ENCODE peak calls at places on chromosome 5, in nine cellular contexts. V is left ventricle myocardium superior, J is frontal cortex, A is A172, L is A549, X is epithelial cell of prostate, B is globus pallidus, Y is GM20000, N is C1 segment of cervical spinal cord. Q is an unnamed sample.

GRCh38 chr5:137206030-137206715 is 293.0 kb downstream of the SPOCK1 start:
- DNase-seq in V (no peak), J (no peak), A (no peak), L (no peak), X (no peak), B (no peak), Y (no peak), N (no peak), Q (no peak)

GRCh38 chr5:171978016-171978415 is 28.4 kb downstream of the FBXW11 start:
- DNase-seq in V (no peak), J (no peak), A (no peak), L (no peak), X (no peak), B (no peak), Y (no peak), N (no peak), Q (no peak)

GRCh38 chr5:32869216-32869615 is 158.1 kb downstream of the NPR3 start:
- DNase-seq in V (no peak), J (no peak), A (no peak), L (no peak), X (no peak), B (no peak), Y (no peak), N (no peak), Q (no peak)

GRCh38 chr5:142871056-142871879 is 101.1 kb downstream of the ARHGAP26 start:
- DNase-seq in V (no peak), J (no peak), A (no peak), L (no peak), X (no peak), B (no peak), Y (no peak), N (no peak), Q (no peak)

GRCh38 chr5:1883120-1883924 is 597 bp upstream of the IRX4 start:
- DNase-seq in V (peak), J (no peak), A (no peak), L (peak), X (no peak), B (no peak), Y (no peak), N (no peak), Q (no peak)

GRCh38 chr5:80239680-80240367 is 16.0 kb downstream of the SERINC5 start:
- DNase-seq in V (no peak), J (no peak), A (no peak), L (no peak), X (no peak), B (peak), Y (no peak), N (peak), Q (no peak)

GRCh38 chr5:142364251-142365145 is 39.7 kb upstream of the SPRY4 start:
- DNase-seq in V (peak), J (no peak), A (peak), L (peak), X (no peak), B (no peak), Y (no peak), N (no peak), Q (no peak)

GRCh38 chr5:95620030-95620869 is at the start of gene GPR150:
- DNase-seq in V (peak), J (peak), A (no peak), L (peak), X (no peak), B (no peak), Y (peak), N (no peak), Q (peak)

GRCh38 chr5:181189363-181189961 is 15.5 kb downstream of the TRIM7 start:
- DNase-seq in V (peak), J (no peak), A (no peak), L (no peak), X (no peak), B (peak), Y (peak), N (no peak), Q (no peak)

GRCh38 chr5:177472460-177473441 is 683 bp downstream of the DBN1 start:
- DNase-seq in V (peak), J (peak), A (no peak), L (no peak), X (no peak), B (no peak), Y (peak), N (no peak), Q (no peak)

GRCh38 chr5:6355294-6355693 is 23.1 kb downstream of the MED10 start:
- DNase-seq in V (no peak), J (no peak), A (no peak), L (no peak), X (no peak), B (no peak), Y (no peak), N (no peak), Q (no peak)

GRCh38 chr5:149062371-149063016 is 368 bp downstream of the SH3TC2 start:
- DNase-seq in V (peak), J (no peak), A (peak), L (peak), X (peak), B (peak), Y (no peak), N (no peak), Q (peak)

GRCh38 chr5:4514067-4514648 is 626.0 kb upstream of the ADAMTS16 start:
- DNase-seq in V (no peak), J (no peak), A (no peak), L (no peak), X (no peak), B (no peak), Y (no peak), N (no peak), Q (no peak)